ENCODE peak calls at places on chromosome 3, in four cellular contexts. One of them, this sample, is unnamed.

GRCh38 chr3:13388816-13389215 is 31.3 kb downstream of the NUP210 start:
- DNase-seq in mesenchymal stem cell: no peak
- DNase-seq in pons: no peak
- DNase-seq in ELR: no peak
- DNase-seq in this sample: no peak

GRCh38 chr3:59775106-59775505 is 725.3 kb upstream of the CFAP20DC start:
- DNase-seq in ELR: peak
- DNase-seq in pons: no peak
- DNase-seq in mesenchymal stem cell: peak
- DNase-seq in this sample: no peak

GRCh38 chr3:156483426-156483825 is 71.5 kb downstream of the SSR3 start:
- DNase-seq in ELR: peak
- DNase-seq in mesenchymal stem cell: peak
- DNase-seq in pons: no peak
- DNase-seq in this sample: peak

GRCh38 chr3:197547618-197548017 is 8.2 kb downstream of the BDH1 start:
- DNase-seq in pons: no peak
- DNase-seq in mesenchymal stem cell: no peak
- DNase-seq in ELR: no peak
- DNase-seq in this sample: no peak

GRCh38 chr3:77913524-77914174 is 873.8 kb downstream of the ROBO2 start:
- DNase-seq in mesenchymal stem cell: no peak
- DNase-seq in ELR: no peak
- DNase-seq in pons: no peak
- DNase-seq in this sample: no peak

GRCh38 chr3:113626513-113627371 is 69.7 kb downstream of the USF3 start:
- DNase-seq in pons: peak
- DNase-seq in ELR: peak
- DNase-seq in mesenchymal stem cell: peak
- DNase-seq in this sample: peak

GRCh38 chr3:88203537-88204143 is 53.9 kb downstream of the C3orf38 start:
- DNase-seq in mesenchymal stem cell: peak
- DNase-seq in pons: peak
- DNase-seq in ELR: peak
- DNase-seq in this sample: peak

GRCh38 chr3:188583476-188584161 is 429.7 kb downstream of the LPP start:
- DNase-seq in pons: no peak
- DNase-seq in ELR: peak
- DNase-seq in mesenchymal stem cell: peak
- DNase-seq in this sample: no peak

GRCh38 chr3:112670824-112671223 is 29.9 kb upstream of the CCDC80 start:
- DNase-seq in pons: no peak
- DNase-seq in ELR: no peak
- DNase-seq in mesenchymal stem cell: no peak
- DNase-seq in this sample: no peak

GRCh38 chr3:134366928-134367352 is 7.3 kb downstream of the AMOTL2 start:
- DNase-seq in ELR: no peak
- DNase-seq in pons: peak
- DNase-seq in mesenchymal stem cell: no peak
- DNase-seq in this sample: peak

GRCh38 chr3:100682854-100683760 is 26.2 kb upstream of the TFG start:
- DNase-seq in ELR: no peak
- DNase-seq in pons: no peak
- DNase-seq in mesenchymal stem cell: no peak
- DNase-seq in this sample: no peak

GRCh38 chr3:179227349-179227748 is 23.6 kb downstream of the KCNMB3 start:
- DNase-seq in mesenchymal stem cell: peak
- DNase-seq in pons: no peak
- DNase-seq in ELR: peak
- DNase-seq in this sample: peak

GRCh38 chr3:30282052-30282708 is 324.2 kb upstream of the TGFBR2 start:
- DNase-seq in pons: no peak
- DNase-seq in mesenchymal stem cell: peak
- DNase-seq in ELR: peak
- DNase-seq in this sample: peak

GRCh38 chr3:42264399-42265058 is 1.5 kb downstream of the CCK start:
- DNase-seq in mesenchymal stem cell: no peak
- DNase-seq in ELR: peak
- DNase-seq in pons: no peak
- DNase-seq in this sample: peak

GRCh38 chr3:23804441-23805227 is 1.1 kb upstream of the UBE2E1 start:
- DNase-seq in ELR: no peak
- DNase-seq in pons: no peak
- DNase-seq in mesenchymal stem cell: peak
- DNase-seq in this sample: no peak

GRCh38 chr3:128466840-128467541 is at the start of gene DNAJB8:
- DNase-seq in mesenchymal stem cell: no peak
- DNase-seq in pons: no peak
- DNase-seq in ELR: no peak
- DNase-seq in this sample: no peak

GRCh38 chr3:5009506-5010100 is 30.4 kb downstream of the BHLHE40 start:
- DNase-seq in mesenchymal stem cell: no peak
- DNase-seq in ELR: no peak
- DNase-seq in pons: no peak
- DNase-seq in this sample: no peak

GRCh38 chr3:65093641-65094040 is 405.8 kb upstream of the ADAMTS9 start:
- DNase-seq in ELR: no peak
- DNase-seq in pons: no peak
- DNase-seq in mesenchymal stem cell: peak
- DNase-seq in this sample: no peak

GRCh38 chr3:193795062-193795690 is 202.2 kb downstream of the OPA1 start:
- DNase-seq in ELR: no peak
- DNase-seq in pons: no peak
- DNase-seq in mesenchymal stem cell: no peak
- DNase-seq in this sample: no peak

This sample was measured in HT1080.